ENCODE peak calls at places on chromosomes 12 and 14, in seven cellular contexts. Q is K562; V is spleen; Z is effector memory CD4-positive, alpha-beta T cell; K is ovary; U is body of pancreas; B is H7. A is an unnamed sample. For H3K27me3, the result is how much of the 10 kb centered on the place peaks cover.

GRCh38 chr14:91418387-91419043 is 895 bp upstream of the CCDC88C start:
- DNase-seq in Z (peak), K (peak), V (peak), U (peak), B (peak), Q (peak), A (peak)

GRCh38 chr12:56931474-56931978 is 2.7 kb downstream of the SDR9C7 start:
- DNase-seq in U (no peak), K (no peak), Z (no peak), V (no peak), Q (peak), B (peak), A (no peak)

GRCh38 chr12:108392284-108392683 is 53.2 kb upstream of the CMKLR1 start:
- DNase-seq in V (no peak), K (no peak), Z (no peak), B (no peak), U (no peak), Q (no peak), A (no peak)

GRCh38 chr12:62720661-62721330 is 214.2 kb downstream of the PPM1H start:
- DNase-seq in B (no peak), Z (no peak), U (no peak), Q (no peak), V (no peak), K (no peak), A (peak)

GRCh38 chr14:104731249-104731924 is 7.4 kb downstream of the ADSS1 start:
- DNase-seq in V (no peak), B (peak), U (no peak), Q (peak), K (no peak), Z (no peak), A (no peak)

GRCh38 chr14:96997996-96998395 is 200.8 kb downstream of the VRK1 start:
- DNase-seq in U (no peak), Z (no peak), K (no peak), V (no peak), Q (no peak), B (no peak), A (no peak)

GRCh38 chr12:78580296-78580695 is 284.3 kb upstream of the SYT1 start:
- DNase-seq in B (no peak), Z (no peak), K (no peak), Q (no peak), U (no peak), V (no peak), A (no peak)

GRCh38 chr12:32454075-32454474 is 54.7 kb downstream of the FGD4 start:
- DNase-seq in Q (no peak), Z (no peak), V (no peak), B (no peak), K (no peak), U (no peak), A (no peak)

GRCh38 chr12:75488553-75488952 is 8.0 kb downstream of the GLIPR1 start:
- DNase-seq in Q (peak), Z (no peak), B (peak), U (no peak), V (no peak), K (no peak), A (no peak)

GRCh38 chr14:29587761-29588160 is 339.9 kb downstream of the PRKD1 start:
- DNase-seq in K (no peak), Q (no peak), B (no peak), Z (no peak), V (no peak), U (no peak), A (no peak)

GRCh38 chr14:37594916-37595808 is at the start of the genes FOXA1 and TTC6:
- DNase-seq in Z (no peak), U (peak), K (no peak), V (no peak), B (peak), Q (peak), A (no peak)

GRCh38 chr12:116121453-116121871 is 156.0 kb downstream of the MED13L start:
- DNase-seq in B (no peak), Q (no peak), Z (no peak), V (no peak), U (no peak), K (no peak), A (no peak)

GRCh38 chr12:6551496-6552139 is 4.2 kb downstream of the IFFO1 start:
- DNase-seq in Z (no peak), K (no peak), U (no peak), V (peak), Q (no peak), B (peak), A (no peak)

GRCh38 chr12:92432724-92433281 is 270.0 kb upstream of the PLEKHG7 start:
- DNase-seq in K (no peak), V (no peak), Z (no peak), U (no peak), B (no peak), Q (no peak), A (no peak)

GRCh38 chr12:41932470-41932991 is 212.1 kb downstream of the GXYLT1 start:
- DNase-seq in K (peak), U (peak), V (peak), Q (peak), B (peak), Z (no peak), A (peak)

GRCh38 chr14:26966942-26967341 is 369.1 kb upstream of the NOVA1 start:
- DNase-seq in Q (no peak), V (no peak), B (peak), U (no peak), Z (no peak), K (no peak), A (no peak)

GRCh38 chr12:8681129-8681902 is 16.5 kb upstream of the RIMKLB start:
- DNase-seq in V (no peak), K (no peak), Z (no peak), U (peak), Q (no peak), B (peak), A (no peak)

GRCh38 chr14:68672609-68673285 is 120.1 kb downstream of the ZFP36L1 start:
- DNase-seq in U (no peak), V (no peak), Z (no peak), K (no peak), B (no peak), Q (no peak), A (no peak)

DNA sequence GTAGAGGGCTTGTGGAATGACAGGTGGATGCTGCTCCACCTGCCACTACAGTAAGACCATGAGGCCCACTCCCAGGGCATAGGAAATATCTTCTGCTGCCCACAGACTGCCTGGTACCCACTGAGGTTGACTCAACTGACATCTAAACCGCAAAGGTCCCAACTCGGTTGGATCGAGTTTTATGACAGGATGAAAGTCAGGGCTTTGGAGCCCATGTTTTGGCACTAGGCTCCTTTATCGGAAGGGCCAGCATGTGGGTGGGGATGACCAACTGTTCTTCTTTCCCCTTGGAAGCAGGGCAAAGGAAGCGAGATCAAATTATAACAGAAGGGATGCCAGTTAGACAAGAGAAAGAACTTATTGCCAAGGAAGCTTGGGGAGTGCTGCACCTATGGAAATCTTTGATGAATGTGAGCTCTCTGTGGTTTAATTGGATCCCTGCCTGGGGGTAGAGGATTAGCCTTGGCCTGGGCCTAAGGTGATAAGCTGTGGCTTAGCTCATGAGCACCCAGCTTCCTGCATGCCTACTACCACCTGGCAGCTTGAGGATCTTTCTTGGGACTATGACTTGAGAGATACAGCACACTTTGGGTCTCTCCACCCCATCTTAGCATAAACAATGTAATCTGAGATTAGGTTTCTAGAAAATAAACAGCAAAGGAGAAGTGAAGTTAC is 121.8 kb downstream of the KCNA5 start:
- DNase-seq in K (no peak), Q (no peak), U (no peak), V (no peak), Z (no peak), B (no peak), A (no peak)
- H3K27me3 ChIP-seq in K (under half), Q (under half), U (under half), V (under half), Z (under half), B (under half), A (under half)

GRCh38 chr14:103275000-103275399 is 59.0 kb upstream of the EIF5 start:
- DNase-seq in K (no peak), U (no peak), V (no peak), Z (no peak), B (no peak), Q (no peak), A (no peak)

GRCh38 chr14:103281496-103282231 is 52.4 kb upstream of the EIF5 start:
- DNase-seq in Z (no peak), V (no peak), U (peak), K (peak), Q (peak), B (peak), A (peak)

GRCh38 chr14:103280278-103280917 is 53.6 kb upstream of the EIF5 start:
- DNase-seq in K (no peak), Z (no peak), U (no peak), B (no peak), Q (no peak), V (no peak), A (no peak)

GRCh38 chr14:103282932-103283331 is 51.1 kb upstream of the EIF5 start:
- DNase-seq in Z (no peak), Q (no peak), B (peak), V (no peak), K (no peak), U (no peak), A (no peak)

DNA sequence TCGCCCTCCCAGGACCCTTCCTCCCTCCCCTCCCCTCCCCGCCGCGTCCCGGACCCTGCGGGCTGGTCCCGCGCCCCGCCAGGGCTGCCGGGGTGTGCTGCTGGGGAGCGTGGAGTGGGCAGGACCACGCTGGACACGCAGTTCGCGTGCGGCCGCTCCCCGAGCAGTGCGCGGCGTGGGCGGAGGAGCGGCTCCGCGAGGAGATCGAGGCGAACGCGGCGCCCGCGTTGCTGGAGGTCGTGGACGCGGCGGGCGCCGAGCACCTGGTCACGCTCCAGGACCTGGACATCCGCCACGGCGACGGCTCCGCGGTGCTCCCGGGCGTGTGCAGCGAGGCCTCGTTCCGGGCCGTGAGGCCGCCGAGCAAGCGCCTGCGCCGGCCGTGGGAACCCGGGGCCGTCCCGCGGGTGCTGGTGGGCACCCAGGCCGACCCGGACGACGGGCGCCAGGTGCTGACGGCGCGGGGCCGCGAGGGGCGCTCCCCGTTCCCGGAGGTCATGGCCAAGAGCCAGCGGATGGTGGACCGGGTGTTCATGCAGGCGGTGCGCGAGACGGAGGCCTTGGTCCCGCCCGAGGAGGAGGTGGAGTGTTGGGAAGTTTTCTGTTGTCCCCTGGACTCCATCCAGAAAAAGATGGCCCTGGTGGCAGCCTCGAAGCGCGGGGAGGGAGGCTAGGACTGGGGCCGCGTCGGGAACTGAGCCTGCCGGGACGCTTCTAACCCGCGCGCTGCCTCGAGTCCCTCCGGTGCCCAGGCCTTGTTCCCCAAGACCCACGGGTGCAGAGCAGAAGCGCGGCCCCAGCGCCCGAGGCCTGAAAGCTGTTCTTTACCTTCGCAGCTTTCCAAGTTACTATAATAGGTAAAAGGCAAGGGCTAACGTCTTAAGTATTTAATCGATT is 54.7 kb upstream of the EIF5 start:
- DNase-seq in K (peak), Z (no peak), B (peak), V (no peak), U (peak), Q (no peak), A (peak)
- H3K27me3 ChIP-seq in K (under half), Z (under half), B (under half), V (under half), U (under half), Q (under half), A (under half)

GRCh38 chr14:52268191-52269061 is 928 bp downstream of the PTGDR start:
- DNase-seq in Z (no peak), U (no peak), V (peak), Q (no peak), B (peak), K (no peak), A (no peak)
- H3K27me3 ChIP-seq in Z (under half), U (under half), V (under half), Q (under half), B (half or more), K (under half), A (under half)

GRCh38 chr12:105343836-105344235 is 13.3 kb downstream of the C12orf75 start:
- DNase-seq in B (no peak), Q (no peak), V (no peak), K (no peak), U (no peak), Z (no peak), A (no peak)

GRCh38 chr12:105337391-105337790 is 6.9 kb downstream of the C12orf75 start:
- DNase-seq in Q (no peak), Z (no peak), K (no peak), V (no peak), B (no peak), U (no peak), A (no peak)

GRCh38 chr12:105338954-105339353 is 8.5 kb downstream of the C12orf75 start:
- DNase-seq in Z (no peak), K (no peak), V (no peak), B (no peak), Q (no peak), U (no peak), A (no peak)

GRCh38 chr12:105342464-105342863 is 12.0 kb downstream of the C12orf75 start:
- DNase-seq in B (no peak), Q (no peak), K (no peak), U (no peak), V (no peak), Z (no peak), A (no peak)

GRCh38 chr12:105341010-105341409 is 10.5 kb downstream of the C12orf75 start:
- DNase-seq in Q (no peak), K (no peak), V (no peak), B (no peak), Z (no peak), U (no peak), A (no peak)
- H3K27me3 ChIP-seq in Q (under half), K (under half), V (under half), B (under half), Z (under half), U (under half), A (under half)

GRCh38 chr12:128980623-128981022 is 127.3 kb downstream of the GLT1D1 start:
- DNase-seq in V (no peak), K (no peak), Q (peak), U (no peak), Z (no peak), B (no peak), A (no peak)
- H3K27me3 ChIP-seq in V (under half), K (under half), Q (half or more), U (under half), Z (under half), B (under half), A (under half)

GRCh38 chr14:56046999-56047398 is 71.2 kb upstream of the PELI2 start:
- DNase-seq in U (no peak), Z (no peak), Q (no peak), B (no peak), K (no peak), V (no peak), A (no peak)
- H3K27me3 ChIP-seq in U (under half), Z (under half), Q (under half), B (under half), K (under half), V (under half), A (under half)

GRCh38 chr12:64825143-64826011 is 930 bp downstream of the TBC1D30 start:
- DNase-seq in U (no peak), Z (no peak), V (no peak), Q (no peak), K (no peak), B (peak), A (peak)

GRCh38 chr12:64826234-64826633 is 1.8 kb downstream of the TBC1D30 start:
- DNase-seq in V (no peak), Q (peak), Z (no peak), U (peak), B (peak), K (peak), A (peak)

GRCh38 chr12:64824500-64825142 is at the start of gene TBC1D30:
- DNase-seq in V (no peak), K (peak), Z (no peak), Q (no peak), B (peak), U (peak), A (peak)

GRCh38 chr12:64821116-64821630 is 3.3 kb upstream of the TBC1D30 start:
- DNase-seq in K (no peak), U (no peak), Q (no peak), B (no peak), V (no peak), Z (no peak), A (no peak)

GRCh38 chr12:64824130-64824499 is 332 bp upstream of the TBC1D30 start:
- DNase-seq in B (no peak), U (no peak), Q (no peak), Z (no peak), V (no peak), K (no peak), A (no peak)
- H3K27me3 ChIP-seq in B (under half), U (under half), Q (under half), Z (under half), V (under half), K (under half), A (under half)

GRCh38 chr12:52020126-52020525 is 13.4 kb downstream of the TAMALIN start:
- DNase-seq in V (no peak), Q (no peak), U (no peak), K (no peak), Z (no peak), B (no peak), A (no peak)
- H3K27me3 ChIP-seq in V (under half), Q (under half), U (under half), K (under half), Z (under half), B (under half), A (under half)